ENCODE peak calls at places on chromosomes 11 and 22, in nine cellular contexts. N is heart right ventricle; O is activated CD8-positive, alpha-beta T cell treated with anti-CD3 and anti-CD28 coated beads for 36 hours; X is transverse colon; Q is RWPE1; S is AG09309; W is lower leg skin; P is right lobe of liver; E is tibial nerve. R is an unnamed sample.
A peak's percentile ranks its signal among the peaks of the same experiment; 100 is the strongest.

GRCh38 chr11:114059278-114059983 is at the start of gene ZBTB16:
- DNase-seq in S (no peak), P (peak; percentile 93), N (peak; percentile 90), X (peak; percentile 88), Q (peak; percentile 59), E (peak; percentile 79), W (peak; percentile 83), O (peak; percentile 59), R (no peak)

GRCh38 chr11:15418887-15419286 is 304.2 kb downstream of the INSC start:
- DNase-seq in P (no peak), W (no peak), O (no peak), N (no peak), S (no peak), X (no peak), E (no peak), Q (no peak), R (no peak)

GRCh38 chr11:85123752-85124231 is 503.4 kb downstream of the DLG2 start:
- DNase-seq in O (no peak), E (no peak), Q (no peak), S (no peak), N (no peak), W (no peak), P (no peak), X (no peak), R (no peak)

GRCh38 chr11:78370406-78371172 is 47.0 kb downstream of the GAB2 start:
- DNase-seq in S (no peak), N (no peak), P (no peak), W (no peak), E (no peak), Q (no peak), X (no peak), O (no peak), R (no peak)

GRCh38 chr11:60761436-60762190 is 4.9 kb downstream of the MS4A15 start:
- DNase-seq in W (no peak), N (no peak), X (no peak), Q (no peak), S (no peak), E (no peak), O (no peak), P (no peak), R (no peak)

GRCh38 chr22:39493759-39494158 is 8.3 kb upstream of the MIEF1 start:
- DNase-seq in S (peak; percentile 54), W (no peak), E (no peak), P (no peak), O (no peak), N (no peak), Q (no peak), X (no peak), R (no peak)

GRCh38 chr22:20128902-20129746 is 2.5 kb upstream of the ZDHHC8 start:
- DNase-seq in N (no peak), S (no peak), O (peak; percentile 72), P (peak; percentile 90), E (no peak), X (peak; percentile 38), W (no peak), Q (no peak), R (no peak)

GRCh38 chr11:95495722-95496121 is 264.7 kb upstream of the SESN3 start:
- DNase-seq in X (no peak), P (no peak), Q (no peak), O (no peak), N (no peak), W (no peak), S (no peak), E (no peak), R (no peak)

GRCh38 chr22:40436460-40437431 is 66.4 kb downstream of the SGSM3 start:
- DNase-seq in S (peak; percentile 63), E (no peak), W (no peak), O (peak; percentile 50), X (peak; percentile 31), P (no peak), Q (peak; percentile 45), N (no peak), R (no peak)

GRCh38 chr22:38135133-38135706 is 24.7 kb upstream of the BAIAP2L2 start:
- DNase-seq in Q (peak; percentile 79), X (no peak), S (peak; percentile 52), W (no peak), P (peak; percentile 33), E (no peak), N (no peak), O (peak; percentile 21), R (no peak)

GRCh38 chr11:96054870-96055705 is 131.2 kb upstream of the MTMR2 start:
- DNase-seq in S (no peak), W (no peak), Q (peak; percentile 43), N (no peak), E (no peak), X (no peak), P (no peak), O (no peak), R (no peak)

GRCh38 chr22:49239264-49240015 is 588.2 kb downstream of the BRD1 start:
- DNase-seq in X (no peak), O (no peak), E (no peak), S (no peak), P (no peak), N (no peak), W (no peak), Q (no peak), R (no peak)

GRCh38 chr11:2097356-2097997 is 41.7 kb downstream of the IGF2 start:
- DNase-seq in P (peak; percentile 82), E (peak; percentile 67), W (no peak), Q (no peak), S (peak; percentile 58), N (peak; percentile 75), X (peak; percentile 28), O (no peak), R (no peak)

GRCh38 chr11:91981995-91982394 is 242.6 kb upstream of the FAT3 start:
- DNase-seq in S (peak; percentile 94), X (peak; percentile 36), Q (peak; percentile 81), E (peak; percentile 13), P (no peak), O (no peak), N (no peak), W (peak; percentile 57), R (no peak)

GRCh38 chr22:20180640-20181039 is 29.8 kb upstream of the CCDC188 start:
- DNase-seq in E (no peak), X (no peak), O (peak; percentile 19), W (no peak), S (no peak), P (no peak), Q (no peak), N (no peak), R (no peak)

GRCh38 chr11:9203715-9204311 is 61.3 kb downstream of the DENND5A start:
- DNase-seq in P (no peak), O (peak; percentile 13), Q (no peak), E (no peak), X (no peak), N (no peak), W (no peak), S (no peak), R (no peak)
- TF ChIP-seq CTCF in P (peak; percentile 8), O (peak; percentile 12), Q (no peak), E (no peak), X (no peak), N (peak; percentile 42), W (no peak), S (no peak), R (no peak)

GRCh38 chr11:811446-812245 is 1.9 kb downstream of the RPLP2 start:
- DNase-seq in Q (no peak), O (no peak), N (no peak), P (no peak), E (no peak), X (no peak), S (no peak), W (no peak), R (no peak)
- TF ChIP-seq CTCF in Q (no peak), O (no peak), N (no peak), P (no peak), E (no peak), X (no peak), S (peak; percentile 6), W (no peak), R (no peak)

GRCh38 chr11:16511807-16512114 is 155.4 kb upstream of the SOX6 start:
- DNase-seq in X (no peak), E (no peak), N (no peak), Q (no peak), P (no peak), O (no peak), W (no peak), S (no peak), R (no peak)

GRCh38 chr11:16511109-16511806 is 154.9 kb upstream of the SOX6 start:
- DNase-seq in P (no peak), S (no peak), W (no peak), O (no peak), X (no peak), N (no peak), E (no peak), Q (peak; percentile 46), R (no peak)

GRCh38 chr11:16512163-16512562 is 155.8 kb upstream of the SOX6 start:
- DNase-seq in W (no peak), N (no peak), O (no peak), P (no peak), E (no peak), Q (no peak), S (no peak), X (no peak), R (no peak)

GRCh38 chr11:16512842-16513241 is 156.5 kb upstream of the SOX6 start:
- DNase-seq in P (no peak), Q (no peak), O (no peak), E (no peak), X (no peak), N (no peak), W (no peak), S (no peak), R (no peak)
- TF ChIP-seq CTCF in P (no peak), Q (no peak), O (no peak), E (no peak), X (no peak), N (no peak), W (no peak), S (no peak), R (no peak)

DNA sequence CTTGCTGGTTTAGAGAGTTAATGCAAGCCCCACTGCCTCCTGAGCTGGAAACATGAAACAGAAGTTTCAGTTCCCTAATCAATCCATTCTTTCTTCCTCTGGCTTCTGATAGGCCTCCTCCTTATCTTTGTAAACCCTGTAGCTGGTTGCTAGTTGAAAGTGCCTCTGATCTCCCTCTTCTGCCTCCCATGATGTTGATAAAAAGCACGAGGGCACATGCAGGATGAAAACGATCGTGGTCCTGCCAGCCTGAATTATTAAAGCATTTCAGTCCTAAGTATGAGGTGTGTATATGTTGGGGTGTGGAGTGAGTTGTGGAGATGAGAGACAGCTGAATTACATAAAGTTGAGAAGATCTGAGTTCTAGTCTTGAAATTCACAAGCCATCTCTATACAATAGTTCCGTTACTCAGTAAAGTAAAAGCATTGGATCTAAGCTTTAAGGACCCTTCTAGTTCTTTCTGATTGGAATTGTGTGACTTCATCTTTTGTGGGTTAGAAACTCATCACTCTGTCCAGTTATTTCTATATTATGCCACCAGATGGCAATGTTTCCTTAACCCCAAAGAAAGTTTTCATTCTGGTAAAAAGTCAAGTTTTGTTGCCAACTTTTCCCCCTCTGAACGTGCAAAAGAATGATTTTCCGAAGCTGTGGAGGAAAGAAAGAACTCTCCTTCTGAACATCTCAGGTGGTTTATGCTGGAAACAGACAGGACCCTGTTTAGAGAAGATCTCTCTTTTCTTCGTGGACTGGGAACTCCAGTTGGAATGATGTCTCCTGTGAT is 34.8 kb upstream of the EHF start:
- DNase-seq in X (no peak), S (peak; percentile 23), E (no peak), P (no peak), W (no peak), O (no peak), Q (peak; percentile 70), N (no peak), R (no peak)
- TF ChIP-seq CTCF in X (peak; percentile 68), S (peak; percentile 55), E (peak; percentile 64), P (peak; percentile 72), W (no peak), O (peak; percentile 64), Q (peak; percentile 74), N (peak; percentile 77), R (peak; percentile 81)

GRCh38 chr11:69186316-69187266 is 30.9 kb downstream of the SMIM38 start:
- DNase-seq in S (no peak), W (no peak), N (no peak), X (no peak), P (no peak), O (no peak), E (no peak), Q (no peak), R (no peak)
- TF ChIP-seq CTCF in S (peak; percentile 24), W (no peak), N (no peak), X (no peak), P (no peak), O (no peak), E (no peak), Q (no peak), R (no peak)